ENCODE peak calls at places on chromosome 18, in nine cellular contexts. Q, P, H, G, J, E, V, W and T are unnamed samples.

GRCh38 chr18:35616664-35617423 is 35.3 kb downstream of the GALNT1 start:
- DNase-seq in Q (peak; percentile 59), P (peak; percentile 85), H (no peak), G (peak; percentile 60), J (peak; percentile 60), E (peak; percentile 73), V (peak; percentile 82), W (peak; percentile 14), T (peak; percentile 79)

GRCh38 chr18:44790860-44791259 is 110.2 kb downstream of the SETBP1 start:
- DNase-seq in Q (no peak), P (no peak), H (no peak), G (no peak), J (no peak), E (no peak), V (no peak), W (no peak), T (no peak)

GRCh38 chr18:903703-904102 is 968 bp upstream of the ADCYAP1 start:
- DNase-seq in Q (peak; percentile 5), P (peak; percentile 72), H (peak; percentile 51), G (peak; percentile 14), J (peak; percentile 48), E (peak; percentile 49), V (peak; percentile 42), W (peak; percentile 60), T (no peak)

GRCh38 chr18:67730884-67731283 is 214.4 kb upstream of the DSEL start:
- DNase-seq in Q (no peak), P (no peak), H (no peak), G (peak; percentile 53), J (no peak), E (no peak), V (peak; percentile 89), W (no peak), T (peak; percentile 80)

GRCh38 chr18:22494771-22495170 is 77.1 kb upstream of the CTAGE1 start:
- DNase-seq in Q (no peak), P (no peak), H (no peak), G (peak; percentile 81), J (no peak), E (no peak), V (peak; percentile 77), W (no peak), T (peak; percentile 51)

GRCh38 chr18:23870963-23871362 is 143.6 kb upstream of the TTC39C start:
- DNase-seq in Q (no peak), P (no peak), H (no peak), G (no peak), J (no peak), E (no peak), V (no peak), W (no peak), T (no peak)

GRCh38 chr18:26495267-26495666 is 53.1 kb downstream of the KCTD1 start:
- DNase-seq in Q (no peak), P (no peak), H (no peak), G (peak; percentile 57), J (no peak), E (no peak), V (no peak), W (no peak), T (no peak)

GRCh38 chr18:50285631-50286321 is 1.7 kb downstream of the CXXC1 start:
- DNase-seq in Q (no peak), P (no peak), H (no peak), G (no peak), J (no peak), E (no peak), V (no peak), W (no peak), T (no peak)

GRCh38 chr18:25109484-25109883 is 242.5 kb downstream of the ZNF521 start:
- DNase-seq in Q (peak; percentile 26), P (no peak), H (no peak), G (peak; percentile 31), J (no peak), E (no peak), V (peak; percentile 29), W (no peak), T (peak; percentile 4)

GRCh38 chr18:47191956-47192355 is 15.8 kb upstream of the IER3IP1 start:
- DNase-seq in Q (no peak), P (peak; percentile 5), H (no peak), G (peak; percentile 15), J (no peak), E (no peak), V (peak; percentile 50), W (no peak), T (peak; percentile 39)

GRCh38 chr18:13287372-13287771 is 68.8 kb downstream of the LDLRAD4 start:
- DNase-seq in Q (no peak), P (no peak), H (no peak), G (no peak), J (no peak), E (no peak), V (no peak), W (no peak), T (no peak)
- TF ChIP-seq CTCF in Q (no peak), P (no peak), H (no peak), G (no peak), J (no peak), E (no peak), V (no peak), W (no peak), T (no peak)

DNA sequence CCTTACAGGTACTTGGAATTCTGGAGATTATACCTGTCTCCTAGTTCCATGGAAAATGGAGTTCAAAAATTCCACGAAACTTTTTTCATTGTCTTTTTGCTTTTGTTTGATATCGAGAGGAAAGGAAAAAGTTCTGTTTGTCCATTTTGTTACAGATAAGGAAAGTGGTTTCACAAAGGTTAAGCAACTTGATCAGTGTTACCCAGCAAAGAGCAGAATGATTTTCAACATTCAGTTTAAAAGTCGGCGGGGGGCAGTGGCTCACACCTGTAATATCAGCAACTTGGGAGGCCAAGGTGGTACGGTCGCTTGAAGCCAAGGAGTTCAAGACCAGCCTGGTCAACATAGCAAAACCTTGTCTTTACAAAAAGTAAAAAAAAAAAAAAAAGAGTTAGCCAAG is 118.8 kb downstream of the LDLRAD4 start:
- DNase-seq in Q (no peak), P (no peak), H (no peak), G (no peak), J (no peak), E (no peak), V (no peak), W (no peak), T (no peak)
- TF ChIP-seq CTCF in Q (no peak), P (no peak), H (no peak), G (no peak), J (no peak), E (no peak), V (no peak), W (no peak), T (no peak)

GRCh38 chr18:79422022-79422782 is 26.5 kb downstream of the NFATC1 start:
- DNase-seq in Q (no peak), P (no peak), H (no peak), G (peak; percentile 78), J (peak; percentile 67), E (no peak), V (peak; percentile 80), W (no peak), T (no peak)

GRCh38 chr18:79418236-79418635 is 22.5 kb downstream of the NFATC1 start:
- DNase-seq in Q (no peak), P (no peak), H (no peak), G (no peak), J (no peak), E (no peak), V (no peak), W (no peak), T (no peak)

GRCh38 chr18:79421275-79421857 is 25.6 kb downstream of the NFATC1 start:
- DNase-seq in Q (no peak), P (no peak), H (no peak), G (peak; percentile 12), J (no peak), E (no peak), V (no peak), W (no peak), T (no peak)

GRCh38 chr18:79418642-79419041 is 22.9 kb downstream of the NFATC1 start:
- DNase-seq in Q (no peak), P (no peak), H (no peak), G (no peak), J (no peak), E (no peak), V (no peak), W (no peak), T (no peak)

DNA sequence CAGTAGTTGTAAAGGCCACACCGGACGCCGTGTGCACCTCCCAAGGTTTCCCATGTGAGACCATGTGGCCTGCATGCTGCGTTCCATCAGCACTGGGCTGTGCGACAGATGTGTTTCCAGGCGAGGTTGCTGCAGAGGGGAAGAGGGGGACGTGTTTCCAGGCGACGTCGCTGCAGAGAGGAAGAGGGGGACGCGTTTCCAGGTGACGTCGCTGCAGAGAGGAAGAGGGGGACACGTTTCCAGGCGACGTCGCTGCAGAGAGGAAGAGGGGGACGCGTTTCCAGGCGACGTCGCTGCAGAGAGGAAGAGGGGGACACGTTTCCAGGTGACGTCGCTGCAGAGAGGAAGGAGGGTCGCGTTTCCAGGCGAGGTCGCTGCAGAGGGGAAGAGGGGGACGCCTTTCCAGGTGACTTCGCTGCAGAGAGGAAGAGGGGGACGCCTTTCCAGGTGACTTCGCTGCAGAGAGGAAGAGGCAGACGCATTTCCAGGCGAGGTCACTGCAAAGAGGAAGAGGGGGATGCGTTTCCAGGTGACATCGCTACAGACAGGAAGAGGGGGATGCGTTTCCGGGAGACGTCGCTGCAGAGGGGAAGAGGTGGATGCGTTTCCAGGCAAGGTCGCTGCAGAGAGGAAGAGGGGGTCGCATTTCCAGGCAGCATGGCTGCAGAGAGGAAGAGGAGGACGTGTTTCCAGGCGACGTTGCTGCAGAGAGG is 24.5 kb downstream of the NFATC1 start:
- DNase-seq in Q (no peak), P (no peak), H (no peak), G (no peak), J (no peak), E (no peak), V (no peak), W (no peak), T (no peak)
- TF ChIP-seq CTCF in Q (no peak), P (no peak), H (no peak), G (no peak), J (no peak), E (no peak), V (no peak), W (no peak), T (no peak)

GRCh38 chr18:69757733-69758132 is 189.9 kb downstream of the CD226 start:
- DNase-seq in Q (no peak), P (no peak), H (no peak), G (no peak), J (no peak), E (no peak), V (peak; percentile 14), W (no peak), T (no peak)
- TF ChIP-seq CTCF in Q (no peak), P (no peak), H (no peak), G (no peak), J (no peak), E (no peak), V (no peak), W (no peak), T (no peak)

GRCh38 chr18:57281519-57281918 is 70.8 kb upstream of the ST8SIA3 start:
- DNase-seq in Q (no peak), P (no peak), H (no peak), G (no peak), J (no peak), E (no peak), V (no peak), W (no peak), T (no peak)
- TF ChIP-seq CTCF in Q (no peak), P (no peak), H (no peak), G (no peak), J (no peak), E (no peak), V (no peak), W (no peak), T (no peak)

DNA sequence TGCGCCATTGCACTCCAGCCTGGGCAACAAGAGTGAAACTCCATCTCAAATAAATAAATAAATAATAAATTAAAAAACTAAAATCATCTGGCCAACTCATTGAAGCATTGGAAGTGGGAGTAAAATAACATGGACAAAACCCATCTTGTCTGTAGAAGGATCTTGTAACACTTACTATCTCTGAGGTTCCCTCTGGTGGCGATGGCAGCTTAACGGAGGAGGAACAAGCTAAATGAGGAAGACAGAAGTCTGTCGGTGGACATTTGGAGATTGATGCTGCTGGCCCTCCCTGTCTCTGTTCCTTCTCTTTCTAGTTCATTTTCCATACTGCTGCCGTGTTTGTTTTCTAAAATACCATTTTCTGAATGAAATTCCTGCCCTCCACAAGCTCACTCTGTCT is 43.4 kb downstream of the ZCCHC2 start:
- DNase-seq in Q (no peak), P (peak; percentile 23), H (no peak), G (peak; percentile 36), J (no peak), E (peak; percentile 47), V (peak; percentile 36), W (peak; percentile 48), T (no peak)
- TF ChIP-seq CTCF in Q (peak; percentile 21), P (no peak), H (peak; percentile 33), G (peak; percentile 40), J (no peak), E (no peak), V (peak; percentile 20), W (no peak), T (peak; percentile 41)